ENCODE peak calls at places on chromosomes 4 and X, in six cellular contexts. One of them, this sample, is unnamed.

GRCh38 chr4:68498413-68499007 is 51.2 kb downstream of the TMPRSS11E start:
- DNase-seq in A549: peak
- DNase-seq in endothelial cell of umbilical vein: peak
- DNase-seq in H1: peak
- DNase-seq in K562: peak
- DNase-seq in HepG2: peak
- DNase-seq in this sample: peak

GRCh38 chr4:38202223-38202622 is 242.0 kb downstream of the PTTG2 start:
- DNase-seq in A549: no peak
- DNase-seq in endothelial cell of umbilical vein: no peak
- DNase-seq in H1: no peak
- DNase-seq in K562: no peak
- DNase-seq in HepG2: no peak
- DNase-seq in this sample: no peak

GRCh38 chrX:105567046-105567445 is 255.3 kb upstream of the NRK start:
- DNase-seq in A549: no peak
- DNase-seq in endothelial cell of umbilical vein: no peak
- DNase-seq in H1: no peak
- DNase-seq in K562: no peak
- DNase-seq in HepG2: no peak
- DNase-seq in this sample: no peak

GRCh38 chr4:149723065-149723464 is 92.6 kb downstream of the IQCM start:
- DNase-seq in A549: no peak
- DNase-seq in endothelial cell of umbilical vein: no peak
- DNase-seq in H1: no peak
- DNase-seq in K562: no peak
- DNase-seq in HepG2: no peak
- DNase-seq in this sample: no peak

GRCh38 chr4:78584863-78585576 is 33.5 kb downstream of the ANXA3 start:
- DNase-seq in A549: no peak
- DNase-seq in endothelial cell of umbilical vein: no peak
- DNase-seq in H1: no peak
- DNase-seq in K562: no peak
- DNase-seq in HepG2: peak
- DNase-seq in this sample: no peak

GRCh38 chrX:130555341-130555740 is 153.6 kb downstream of the RBMX2 start:
- DNase-seq in A549: no peak
- DNase-seq in endothelial cell of umbilical vein: no peak
- DNase-seq in H1: no peak
- DNase-seq in K562: no peak
- DNase-seq in HepG2: no peak
- DNase-seq in this sample: no peak

GRCh38 chr4:12723849-12724447 is 760.2 kb downstream of the RAB28 start:
- DNase-seq in A549: no peak
- DNase-seq in endothelial cell of umbilical vein: no peak
- DNase-seq in H1: no peak
- DNase-seq in K562: no peak
- DNase-seq in HepG2: no peak
- DNase-seq in this sample: peak

GRCh38 chr4:186144180-186144579 is 39.7 kb downstream of the FAM149A start:
- DNase-seq in A549: peak
- DNase-seq in endothelial cell of umbilical vein: peak
- DNase-seq in H1: peak
- DNase-seq in K562: no peak
- DNase-seq in HepG2: no peak
- DNase-seq in this sample: no peak

GRCh38 chr4:151676301-151676700 is 84.5 kb downstream of the GATB start:
- DNase-seq in A549: no peak
- DNase-seq in endothelial cell of umbilical vein: peak
- DNase-seq in H1: no peak
- DNase-seq in K562: no peak
- DNase-seq in HepG2: no peak
- DNase-seq in this sample: no peak

GRCh38 chr4:153318696-153319320 is 25.7 kb upstream of the MND1 start:
- DNase-seq in A549: peak
- DNase-seq in endothelial cell of umbilical vein: peak
- DNase-seq in H1: no peak
- DNase-seq in K562: peak
- DNase-seq in HepG2: peak
- DNase-seq in this sample: no peak
- TF ChIP-seq JUN in A549: no peak
- TF ChIP-seq JUN in endothelial cell of umbilical vein: no peak
- TF ChIP-seq JUN in H1: no peak
- TF ChIP-seq JUN in K562: no peak
- TF ChIP-seq JUN in HepG2: no peak
- TF ChIP-seq JUN in this sample: no peak

GRCh38 chrX:123797543-123798447 is 62.1 kb upstream of the XIAP start:
- DNase-seq in A549: no peak
- DNase-seq in endothelial cell of umbilical vein: no peak
- DNase-seq in H1: no peak
- DNase-seq in K562: no peak
- DNase-seq in HepG2: peak
- DNase-seq in this sample: no peak

GRCh38 chrX:123807825-123808416 is 51.9 kb upstream of the XIAP start:
- DNase-seq in A549: no peak
- DNase-seq in endothelial cell of umbilical vein: no peak
- DNase-seq in H1: no peak
- DNase-seq in K562: peak
- DNase-seq in HepG2: no peak
- DNase-seq in this sample: no peak

GRCh38 chrX:123803331-123803983 is 56.4 kb upstream of the XIAP start:
- DNase-seq in A549: peak
- DNase-seq in endothelial cell of umbilical vein: peak
- DNase-seq in H1: no peak
- DNase-seq in K562: peak
- DNase-seq in HepG2: peak
- DNase-seq in this sample: no peak
- TF ChIP-seq JUN in A549: peak
- TF ChIP-seq JUN in endothelial cell of umbilical vein: peak
- TF ChIP-seq JUN in H1: no peak
- TF ChIP-seq JUN in K562: no peak
- TF ChIP-seq JUN in HepG2: peak
- TF ChIP-seq JUN in this sample: no peak

GRCh38 chr4:140662082-140662869 is 93.5 kb upstream of the UCP1 start:
- DNase-seq in A549: no peak
- DNase-seq in endothelial cell of umbilical vein: no peak
- DNase-seq in H1: no peak
- DNase-seq in K562: no peak
- DNase-seq in HepG2: peak
- DNase-seq in this sample: no peak
- TF ChIP-seq JUN in A549: no peak
- TF ChIP-seq JUN in endothelial cell of umbilical vein: no peak
- TF ChIP-seq JUN in H1: no peak
- TF ChIP-seq JUN in K562: no peak
- TF ChIP-seq JUN in HepG2: no peak
- TF ChIP-seq JUN in this sample: no peak

GRCh38 chr4:98661356-98662054 is 3.1 kb upstream of the TSPAN5 start:
- DNase-seq in A549: no peak
- DNase-seq in endothelial cell of umbilical vein: peak
- DNase-seq in H1: no peak
- DNase-seq in K562: no peak
- DNase-seq in HepG2: no peak
- DNase-seq in this sample: no peak

GRCh38 chr4:98662055-98662453 is 3.6 kb upstream of the TSPAN5 start:
- DNase-seq in A549: no peak
- DNase-seq in endothelial cell of umbilical vein: no peak
- DNase-seq in H1: no peak
- DNase-seq in K562: no peak
- DNase-seq in HepG2: no peak
- DNase-seq in this sample: no peak

GRCh38 chr4:98664959-98665358 is 6.5 kb upstream of the TSPAN5 start:
- DNase-seq in A549: no peak
- DNase-seq in endothelial cell of umbilical vein: no peak
- DNase-seq in H1: no peak
- DNase-seq in K562: no peak
- DNase-seq in HepG2: no peak
- DNase-seq in this sample: no peak

GRCh38 chr4:98662619-98663225 is 4.3 kb upstream of the TSPAN5 start:
- DNase-seq in A549: no peak
- DNase-seq in endothelial cell of umbilical vein: no peak
- DNase-seq in H1: peak
- DNase-seq in K562: no peak
- DNase-seq in HepG2: no peak
- DNase-seq in this sample: peak

DNA sequence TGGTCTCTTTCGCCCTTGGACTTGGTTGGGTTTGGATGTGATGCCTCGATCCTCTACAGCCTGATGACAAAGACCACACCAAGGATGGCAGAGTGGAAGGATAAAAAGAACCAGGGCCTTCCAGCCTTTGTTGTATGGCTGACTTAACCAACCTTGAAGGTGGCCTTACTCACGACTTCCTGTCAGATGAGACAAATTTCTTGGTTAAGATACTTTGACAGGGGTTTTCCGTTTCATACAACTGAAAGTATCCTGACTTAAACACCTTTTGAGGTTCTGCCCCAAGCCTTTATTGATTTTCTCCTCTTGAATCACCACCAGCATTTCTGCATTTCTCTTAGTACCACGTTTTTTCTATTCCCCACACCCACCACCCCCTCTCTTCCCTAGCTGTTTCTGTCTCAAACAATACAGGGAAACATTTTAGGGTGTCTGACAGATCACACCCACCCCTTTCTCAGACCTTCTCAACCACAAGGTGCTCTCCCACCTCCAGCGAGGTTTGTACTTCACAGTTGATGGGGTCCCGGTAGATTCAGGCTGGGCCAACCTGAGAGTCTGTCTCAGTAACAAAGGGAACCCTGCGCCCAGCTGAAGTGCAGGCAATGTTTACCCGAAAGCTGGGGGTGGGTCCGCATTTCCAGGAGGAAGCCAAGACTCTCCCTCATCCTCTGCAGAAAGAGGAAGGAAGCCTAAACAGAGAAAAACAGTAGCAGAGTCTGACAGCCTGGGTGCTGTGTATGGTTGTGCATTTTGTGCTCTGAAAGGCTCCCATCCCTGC is 5.0 kb upstream of the TSPAN5 start:
- DNase-seq in A549: no peak
- DNase-seq in endothelial cell of umbilical vein: no peak
- DNase-seq in H1: no peak
- DNase-seq in K562: no peak
- DNase-seq in HepG2: no peak
- DNase-seq in this sample: no peak
- TF ChIP-seq JUN in A549: no peak
- TF ChIP-seq JUN in endothelial cell of umbilical vein: no peak
- TF ChIP-seq JUN in H1: no peak
- TF ChIP-seq JUN in K562: no peak
- TF ChIP-seq JUN in HepG2: no peak
- TF ChIP-seq JUN in this sample: no peak

DNA sequence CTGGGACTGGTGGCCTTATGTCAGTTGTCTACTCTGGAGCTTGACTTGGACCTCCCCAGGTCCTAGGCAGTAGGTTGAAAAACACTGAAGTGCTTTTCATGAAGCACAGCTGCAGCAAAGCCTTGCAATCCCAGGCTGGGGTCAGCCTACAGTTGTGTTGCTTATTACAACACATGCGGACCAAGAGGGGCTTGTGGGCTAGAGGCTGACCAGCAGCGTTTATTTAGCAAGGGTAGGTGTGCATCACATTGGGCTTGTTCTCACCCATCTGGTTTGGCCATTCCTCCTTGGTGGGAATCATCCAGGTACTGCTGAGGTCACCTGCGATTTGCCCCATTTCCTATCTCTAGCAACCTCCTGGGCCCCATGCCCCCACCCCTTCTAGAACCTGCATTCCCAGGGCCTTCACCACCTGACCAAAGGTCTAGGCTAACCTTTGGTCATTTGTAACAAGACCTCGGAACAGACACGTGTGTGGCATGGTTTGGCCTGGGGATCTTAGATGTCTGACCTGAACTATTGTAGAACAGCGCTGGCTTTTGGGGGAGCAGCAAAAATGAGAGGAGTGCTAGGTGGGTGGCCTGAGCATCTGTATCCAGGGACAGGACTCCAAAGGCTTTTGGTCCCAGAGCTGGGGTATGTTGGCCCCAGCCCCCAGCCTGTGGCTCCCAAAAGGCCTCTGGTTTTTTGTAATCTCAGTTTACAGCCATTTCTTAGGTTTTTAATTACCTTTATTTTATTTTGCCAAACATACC is 3.0 kb downstream of the RPL10 start:
- DNase-seq in A549: no peak
- DNase-seq in endothelial cell of umbilical vein: no peak
- DNase-seq in H1: no peak
- DNase-seq in K562: no peak
- DNase-seq in HepG2: peak
- DNase-seq in this sample: no peak
- TF ChIP-seq JUN in A549: peak
- TF ChIP-seq JUN in endothelial cell of umbilical vein: no peak
- TF ChIP-seq JUN in H1: no peak
- TF ChIP-seq JUN in K562: no peak
- TF ChIP-seq JUN in HepG2: no peak
- TF ChIP-seq JUN in this sample: no peak

This sample was measured in WTC11.